ENCODE peak calls at places on chromosomes 5 and 9, in five cellular contexts. M is breast epithelium, Q is lung, C is spleen, B is GM23248. S is an unnamed sample.

GRCh38 chr5:83927140-83927733 is 206.6 kb upstream of the HAPLN1 start:
- DNase-seq in Q (peak), B (peak), M (no peak), C (no peak), S (peak)

GRCh38 chr5:3596261-3596825 is 711 bp downstream of the IRX1 start:
- DNase-seq in M (no peak), B (peak), C (no peak), Q (no peak), S (no peak)

GRCh38 chr5:6724321-6724929 is 11.2 kb downstream of the TENT4A start:
- DNase-seq in Q (no peak), B (no peak), M (no peak), C (no peak), S (no peak)

GRCh38 chr5:121285861-121286527 is 565.7 kb upstream of the FTMT start:
- DNase-seq in Q (no peak), B (peak), M (no peak), C (no peak), S (no peak)

GRCh38 chr5:109987970-109988369 is 298.2 kb downstream of the MAN2A1 start:
- DNase-seq in B (no peak), Q (no peak), C (no peak), M (no peak), S (no peak)

GRCh38 chr5:87113848-87114247 is 153.8 kb upstream of the RASA1 start:
- DNase-seq in B (peak), M (no peak), Q (no peak), C (no peak), S (no peak)

GRCh38 chr5:14945021-14945420 is 73.4 kb upstream of the ANKH start:
- DNase-seq in B (no peak), C (no peak), Q (no peak), M (no peak), S (no peak)

GRCh38 chr5:10333154-10334006 is 20.1 kb upstream of the MARCHF6 start:
- DNase-seq in Q (peak), M (no peak), B (peak), C (peak), S (no peak)

GRCh38 chr5:135827965-135828792 is 6.3 kb upstream of the SLC25A48 start:
- DNase-seq in Q (peak), B (no peak), M (no peak), C (no peak), S (no peak)

GRCh38 chr9:87676976-87677775 is 48.7 kb upstream of the CTSL start:
- DNase-seq in M (no peak), Q (peak), B (peak), C (no peak), S (no peak)

GRCh38 chr5:107072440-107072839 is 598.3 kb downstream of the EFNA5 start:
- DNase-seq in C (no peak), Q (no peak), M (no peak), B (no peak), S (no peak)

GRCh38 chr9:92242115-92242778 is 51.2 kb downstream of the IARS1 start:
- DNase-seq in C (no peak), B (peak), Q (no peak), M (no peak), S (no peak)

DNA sequence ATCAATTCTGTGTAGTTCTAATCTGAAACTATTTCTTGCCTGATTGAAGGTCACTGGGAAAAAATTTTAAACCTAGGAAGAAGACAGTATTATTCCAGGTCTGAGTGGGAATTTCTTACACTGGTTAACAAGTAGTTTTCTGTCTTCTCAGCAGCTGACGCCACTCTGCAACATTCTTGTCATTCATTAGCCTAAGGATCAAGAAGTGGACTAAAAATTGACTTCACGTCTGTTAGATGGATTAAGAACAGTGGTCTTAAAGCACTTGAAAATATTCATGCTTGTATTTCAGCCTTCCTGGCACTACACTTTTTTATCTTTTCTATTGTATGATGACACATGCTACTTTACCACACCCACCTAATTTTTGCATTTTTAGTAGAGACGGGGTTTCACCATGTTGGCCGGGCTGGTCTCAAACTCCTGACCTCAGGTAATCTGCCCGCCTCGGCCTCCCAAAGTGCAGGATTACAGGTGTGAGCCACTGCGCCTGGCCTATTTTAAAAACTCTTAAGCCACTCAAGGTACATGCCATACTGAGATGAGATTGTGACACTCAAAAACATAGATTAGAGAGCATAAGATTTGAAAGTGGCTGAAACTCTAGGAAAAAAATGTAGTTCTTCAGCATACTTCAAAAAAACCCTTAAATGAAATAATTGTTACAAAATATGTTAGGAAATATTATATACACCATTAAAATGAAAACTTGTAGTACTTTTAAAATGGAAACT is 8.4 kb downstream of the MATR3 start:
- DNase-seq in Q (no peak), C (no peak), B (peak), M (no peak), S (no peak)
- H3K27ac ChIP-seq in Q (no peak), C (no peak), B (no peak), M (no peak), S (peak)

GRCh38 chr5:1490360-1490759 is 33.4 kb downstream of the LPCAT1 start:
- DNase-seq in B (no peak), M (no peak), Q (no peak), C (no peak), S (no peak)
- H3K27ac ChIP-seq in B (no peak), M (no peak), Q (no peak), C (peak), S (no peak)

GRCh38 chr5:174987443-174988012 is 263.1 kb downstream of the MSX2 start:
- DNase-seq in B (no peak), M (no peak), C (no peak), Q (no peak), S (no peak)

GRCh38 chr5:174995827-174996226 is 271.4 kb downstream of the MSX2 start:
- DNase-seq in Q (no peak), B (no peak), M (no peak), C (no peak), S (no peak)

GRCh38 chr5:174991807-174992308 is 267.5 kb downstream of the MSX2 start:
- DNase-seq in M (no peak), C (no peak), B (no peak), Q (no peak), S (no peak)

GRCh38 chr5:174990909-174991308 is 266.5 kb downstream of the MSX2 start:
- DNase-seq in C (no peak), M (no peak), B (no peak), Q (no peak), S (no peak)
- H3K27ac ChIP-seq in C (no peak), M (no peak), B (no peak), Q (no peak), S (no peak)

GRCh38 chr9:97918641-97919040 is 3.7 kb downstream of the TRMO start:
- DNase-seq in C (no peak), B (no peak), M (no peak), Q (no peak), S (peak)
- H3K27ac ChIP-seq in C (peak), B (no peak), M (no peak), Q (no peak), S (peak)

GRCh38 chr9:111854799-111855198 is 41.8 kb upstream of the UGCG start:
- DNase-seq in M (no peak), B (peak), Q (no peak), C (no peak), S (no peak)

GRCh38 chr9:111852291-111852690 is 44.3 kb upstream of the UGCG start:
- DNase-seq in C (no peak), Q (no peak), M (no peak), B (peak), S (no peak)

GRCh38 chr9:111853450-111853827 is 43.2 kb upstream of the UGCG start:
- DNase-seq in Q (no peak), M (no peak), B (peak), C (no peak), S (no peak)

GRCh38 chr9:111860443-111860842 is 36.2 kb upstream of the UGCG start:
- DNase-seq in M (no peak), B (no peak), Q (no peak), C (no peak), S (no peak)

GRCh38 chr9:111857555-111858211 is 38.9 kb upstream of the UGCG start:
- DNase-seq in B (peak), C (no peak), Q (no peak), M (peak), S (no peak)
- H3K27ac ChIP-seq in B (no peak), C (no peak), Q (no peak), M (peak), S (no peak)

DNA sequence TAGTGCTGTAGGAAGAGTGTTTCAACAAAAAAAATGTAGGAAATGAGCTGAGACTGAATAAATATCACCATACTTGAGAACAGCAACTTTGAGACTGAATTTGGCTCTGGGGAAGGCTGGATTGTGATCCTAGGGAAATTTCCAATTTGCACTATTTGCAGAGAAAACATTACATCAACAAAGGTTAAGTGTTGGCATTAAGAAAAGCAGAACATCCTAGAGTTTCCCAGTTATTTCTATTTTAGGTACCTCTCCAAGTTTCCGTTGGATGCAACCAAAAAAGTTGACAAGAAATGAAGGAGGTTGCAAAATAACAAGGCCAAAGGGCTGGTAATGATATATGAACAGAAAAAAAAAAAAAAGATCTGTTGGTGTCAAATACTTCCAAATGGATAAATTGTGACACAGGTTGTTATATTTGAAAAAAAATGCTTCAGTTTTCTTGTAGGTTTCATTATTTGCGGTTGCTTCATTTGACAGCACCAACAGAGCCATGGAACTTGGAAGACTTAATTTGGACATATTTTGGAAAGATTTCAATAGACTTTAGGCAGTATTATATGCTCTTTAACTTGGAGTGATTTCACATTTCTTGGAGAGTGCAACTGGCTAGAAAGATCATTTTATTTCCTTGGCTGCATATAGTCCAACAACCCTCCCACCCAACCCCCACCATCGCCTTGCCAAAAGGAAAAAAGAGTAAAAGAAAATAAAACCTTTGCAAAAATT is 230.8 kb downstream of the ZNF608 start:
- DNase-seq in C (no peak), M (no peak), Q (no peak), B (no peak), S (no peak)
- H3K27ac ChIP-seq in C (no peak), M (no peak), Q (no peak), B (no peak), S (no peak)

DNA sequence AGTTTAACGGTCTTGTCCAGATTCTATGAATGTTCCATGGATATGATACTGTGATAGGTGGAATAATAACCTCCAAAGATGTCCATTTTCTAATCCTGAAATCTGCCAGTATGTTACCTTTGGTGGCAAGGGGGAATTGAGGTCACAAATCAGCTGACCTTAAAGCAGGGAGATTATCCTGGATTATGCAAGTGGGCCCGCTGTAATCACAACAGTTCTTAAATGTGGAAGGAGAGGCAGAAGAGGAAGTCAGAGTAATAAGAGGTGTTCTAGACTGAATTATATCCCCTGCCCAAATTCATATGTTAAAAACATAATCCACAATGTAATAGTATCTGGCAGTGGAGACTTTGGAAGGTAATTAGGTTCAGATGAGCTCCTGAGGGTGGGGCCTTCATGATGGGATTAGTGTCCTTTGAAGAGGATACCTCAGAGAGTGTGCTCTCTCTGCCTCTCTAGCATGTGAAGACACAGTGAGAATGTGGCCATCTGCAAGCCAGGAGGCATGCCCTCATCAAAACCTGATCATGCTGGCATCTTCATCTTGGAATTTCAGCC is 47.6 kb upstream of the ZFAND5 start:
- DNase-seq in Q (no peak), M (no peak), C (no peak), B (no peak), S (no peak)
- H3K27ac ChIP-seq in Q (no peak), M (no peak), C (no peak), B (no peak), S (no peak)

GRCh38 chr9:95073918-95074317 is 243.6 kb downstream of the FANCC start:
- DNase-seq in C (no peak), Q (no peak), M (no peak), B (no peak), S (no peak)
- H3K27ac ChIP-seq in C (no peak), Q (peak), M (no peak), B (no peak), S (no peak)

DNA sequence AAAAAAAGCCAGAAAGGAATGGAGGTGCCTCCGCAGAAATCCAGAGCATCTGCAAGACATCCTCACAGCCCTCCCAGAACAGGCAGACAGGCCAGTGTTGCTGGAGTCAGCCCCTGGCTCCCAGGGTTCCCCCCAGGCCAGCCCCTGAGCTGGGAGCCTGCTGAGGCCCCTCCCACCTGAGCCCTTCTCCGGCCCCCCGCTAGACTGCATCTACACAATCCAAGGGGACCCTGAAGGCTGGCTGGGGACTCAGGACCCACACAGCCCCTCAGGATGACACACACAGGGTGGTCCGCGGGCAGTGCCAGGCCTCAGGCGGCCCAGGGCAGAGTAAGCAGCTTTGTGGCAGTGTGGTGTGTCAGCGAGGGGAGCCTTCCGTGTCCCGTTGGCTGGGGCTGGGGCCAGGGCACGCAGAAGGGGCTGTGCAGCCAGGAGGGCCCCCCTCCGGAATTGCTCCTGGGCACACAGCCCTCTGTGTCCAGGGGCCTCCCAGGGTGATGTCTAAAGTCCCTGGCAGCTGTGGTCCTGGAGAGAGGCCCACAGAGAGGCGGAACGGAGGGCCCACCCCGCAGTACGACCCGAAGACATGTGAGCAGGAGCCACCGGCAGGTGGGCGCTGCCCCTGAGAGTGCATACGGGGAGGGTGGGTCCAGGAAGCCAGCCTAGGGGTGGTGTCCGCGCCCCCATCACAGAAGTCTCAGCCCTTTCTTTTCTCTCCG is 2.9 kb downstream of the TMEM250 start:
- DNase-seq in C (no peak), Q (no peak), B (no peak), M (no peak), S (no peak)
- H3K27ac ChIP-seq in C (no peak), Q (no peak), B (no peak), M (no peak), S (no peak)

DNA sequence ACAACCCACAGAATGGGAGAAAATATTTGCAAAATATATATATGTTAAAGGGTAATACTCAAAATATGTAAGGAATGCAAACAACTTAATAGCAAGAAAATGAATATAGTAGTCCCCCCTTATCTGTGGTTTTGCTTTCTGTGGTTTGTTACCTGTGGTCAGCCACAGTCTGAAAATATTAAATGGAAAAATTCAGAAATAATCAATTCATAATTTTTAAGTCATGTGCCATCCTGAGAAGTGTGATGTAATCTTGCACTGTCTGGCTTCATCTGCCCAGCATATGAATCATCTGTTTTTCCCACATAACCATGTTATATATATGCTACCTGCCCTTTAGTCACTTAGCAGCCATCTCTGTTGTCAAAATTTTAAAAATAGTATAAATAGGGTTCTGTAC is 11.7 kb downstream of the CER1 start:
- DNase-seq in B (peak), M (no peak), C (no peak), Q (no peak), S (no peak)
- H3K27ac ChIP-seq in B (no peak), M (no peak), C (no peak), Q (no peak), S (no peak)

S was measured in naive thymus-derived CD4-positive, alpha-beta T cell.